ENCODE peak calls at places on chromosomes 5 and 9, in five cellular contexts. K is SK-N-SH, V is HCT116, Y is H1, I is HepG2. E is an unnamed sample.

GRCh38 chr5:134994560-134995156 is 27.0 kb downstream of the CATSPER3 start:
- DNase-seq in K (peak; percentile 3), V (no peak), Y (no peak), I (no peak), E (no peak)

GRCh38 chr5:146034127-146034526 is 71.2 kb downstream of the PLAC8L1 start:
- DNase-seq in K (no peak), V (no peak), Y (no peak), I (no peak), E (no peak)

GRCh38 chr9:132239999-132240859 is 78.4 kb downstream of the NTNG2 start:
- DNase-seq in K (peak; percentile 75), V (no peak), Y (no peak), I (no peak), E (no peak)

GRCh38 chr5:27124590-27124989 is 86.2 kb upstream of the CDH9 start:
- DNase-seq in K (peak; percentile 45), V (no peak), Y (no peak), I (peak; percentile 20), E (peak; percentile 41)

GRCh38 chr9:131813116-131813515 is 73.2 kb upstream of the RAPGEF1 start:
- DNase-seq in K (no peak), V (no peak), Y (no peak), I (no peak), E (no peak)

GRCh38 chr5:14202462-14202861 is 59.3 kb downstream of the TRIO start:
- DNase-seq in K (no peak), V (no peak), Y (no peak), I (no peak), E (no peak)

GRCh38 chr9:114395196-114395595 is 7.4 kb upstream of the AKNA start:
- DNase-seq in K (peak; percentile 57), V (no peak), Y (no peak), I (no peak), E (no peak)

GRCh38 chr9:20364954-20365353 is 257.3 kb downstream of the MLLT3 start:
- DNase-seq in K (no peak), V (no peak), Y (no peak), I (no peak), E (no peak)

GRCh38 chr5:95620870-95621838 is 1.3 kb downstream of the GPR150 start:
- DNase-seq in K (peak; percentile 80), V (no peak), Y (no peak), I (no peak), E (no peak)

GRCh38 chr9:114291064-114291474 is 31.8 kb upstream of the ORM1 start:
- DNase-seq in K (peak; percentile 81), V (peak; percentile 51), Y (peak; percentile 62), I (peak; percentile 61), E (peak; percentile 72)

GRCh38 chr9:93112116-93112863 is 16.3 kb downstream of the CARD19 start:
- DNase-seq in K (no peak), V (no peak), Y (no peak), I (peak; percentile 87), E (no peak)

GRCh38 chr9:119722384-119722783 is 353.1 kb upstream of the BRINP1 start:
- DNase-seq in K (no peak), V (no peak), Y (no peak), I (no peak), E (no peak)

GRCh38 chr5:77015938-77016569 is 14.2 kb upstream of the AGGF1 start:
- DNase-seq in K (no peak), V (peak; percentile 57), Y (no peak), I (peak; percentile 12), E (peak; percentile 79)

GRCh38 chr9:71752928-71753327 is 15.4 kb downstream of the CEMIP2 start:
- DNase-seq in K (no peak), V (no peak), Y (no peak), I (no peak), E (no peak)

GRCh38 chr5:73655521-73656160 is 29.6 kb downstream of the ARHGEF28 start:
- DNase-seq in K (no peak), V (no peak), Y (no peak), I (no peak), E (no peak)

GRCh38 chr5:149224282-149224681 is 47.4 kb upstream of the AFAP1L1 start:
- DNase-seq in K (no peak), V (no peak), Y (no peak), I (no peak), E (no peak)

GRCh38 chr9:37925786-37926736 is 22.1 kb upstream of the SLC25A51 start:
- DNase-seq in K (no peak), V (no peak), Y (no peak), I (no peak), E (no peak)

GRCh38 chr9:121985792-121986494 is 107.2 kb downstream of the TTLL11 start:
- DNase-seq in K (no peak), V (no peak), Y (no peak), I (no peak), E (no peak)

GRCh38 chr9:70101265-70101664 is 57.6 kb downstream of the MAMDC2 start:
- DNase-seq in K (no peak), V (no peak), Y (no peak), I (no peak), E (no peak)
- TF ChIP-seq JUND in K (no peak), V (no peak), Y (no peak), I (no peak), E (no peak)

DNA sequence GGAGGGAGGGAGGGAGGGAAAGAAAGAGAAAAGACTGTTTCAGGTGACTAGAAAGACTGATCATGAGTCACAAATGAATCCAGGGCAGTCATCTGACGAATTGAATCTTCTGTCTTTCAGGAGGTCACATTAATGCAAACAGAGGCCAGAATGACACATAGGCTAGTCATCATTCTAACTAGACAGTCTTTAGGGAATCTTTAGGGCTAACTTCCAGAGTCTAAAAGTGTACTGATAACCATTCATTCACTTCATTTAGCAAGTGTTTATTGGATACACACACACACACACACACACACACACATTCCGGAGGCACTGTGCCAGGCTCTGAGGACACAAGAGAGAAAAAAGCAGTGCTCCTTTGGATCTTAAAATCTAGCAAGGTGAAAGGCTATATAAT is 156.7 kb downstream of the EBF1 start:
- DNase-seq in K (no peak), V (peak; percentile 16), Y (no peak), I (peak; percentile 18), E (no peak)
- TF ChIP-seq JUND in K (peak; percentile 73), V (peak; percentile 41), Y (no peak), I (no peak), E (no peak)

GRCh38 chr5:115297043-115297442 is 589 bp upstream of the CCDC112 start:
- DNase-seq in K (no peak), V (no peak), Y (no peak), I (no peak), E (peak; percentile 9)
- TF ChIP-seq JUND in K (no peak), V (no peak), Y (no peak), I (no peak), E (no peak)

GRCh38 chr5:18050344-18050743 is 416.1 kb downstream of the TAF11L14 start:
- DNase-seq in K (no peak), V (no peak), Y (no peak), I (no peak), E (no peak)
- TF ChIP-seq JUND in K (no peak), V (no peak), Y (no peak), I (no peak), E (no peak)